ENCODE peak calls at places on chromosomes 11 and 22, in six cellular contexts. V is activated B cell treated with CpG ODN at 0.5 μM for 24 hours; L is left colon; B is type B pancreatic cell; W is activated CD4-positive, alpha-beta memory T cell treated with anti-CD3 and anti-CD28 coated beads for 36 hours; O is NCI-H1105 treated with DMSO at 0.1 percent for 48 hours. Z is an unnamed sample.

GRCh38 chr22:22093743-22094142 is 111.2 kb upstream of the TOP3B start:
- DNase-seq in V (no peak), L (no peak), W (no peak), O (no peak), B (no peak), Z (no peak)

GRCh38 chr11:1073851-1074243 is 827 bp upstream of the MUC2 start:
- DNase-seq in L (no peak), W (peak), V (no peak), O (no peak), B (no peak), Z (no peak)

GRCh38 chr11:25902476-25902875 is 429.5 kb upstream of the ANO3 start:
- DNase-seq in L (no peak), B (no peak), V (no peak), O (no peak), W (no peak), Z (no peak)

GRCh38 chr11:18361154-18361553 is 33.2 kb upstream of the LDHA start:
- DNase-seq in W (no peak), B (no peak), V (no peak), O (no peak), L (no peak), Z (no peak)

GRCh38 chr11:61679893-61680621 is at the start of gene DAGLA:
- DNase-seq in B (peak), L (peak), V (peak), O (peak), W (peak), Z (peak)

GRCh38 chr22:48630444-48630777 is 1197.3 kb downstream of the BRD1 start:
- DNase-seq in L (no peak), W (no peak), O (no peak), B (no peak), V (no peak), Z (no peak)

GRCh38 chr22:31659246-31659645 is 2.8 kb downstream of the PISD start:
- DNase-seq in V (no peak), W (no peak), L (no peak), B (no peak), O (no peak), Z (no peak)

GRCh38 chr11:111603633-111604130 is 1.4 kb downstream of the SIK2 start:
- DNase-seq in O (no peak), L (no peak), W (no peak), B (no peak), V (no peak), Z (no peak)

GRCh38 chr22:26846645-26847044 is 189.3 kb downstream of the MIAT start:
- DNase-seq in V (no peak), W (no peak), B (no peak), L (no peak), O (no peak), Z (no peak)

GRCh38 chr11:95398437-95399112 is 167.6 kb upstream of the SESN3 start:
- DNase-seq in O (no peak), V (no peak), W (no peak), B (no peak), L (no peak), Z (no peak)

GRCh38 chr11:88555018-88555828 is 217.7 kb upstream of the CTSC start:
- DNase-seq in W (no peak), B (no peak), L (no peak), V (no peak), O (peak), Z (no peak)

GRCh38 chr22:50675553-50676199 is 3.1 kb downstream of the SHANK3 start:
- DNase-seq in L (no peak), B (peak), V (no peak), W (no peak), O (no peak), Z (no peak)

GRCh38 chr22:36470162-36470993 is 11.1 kb downstream of the TXN2 start:
- DNase-seq in W (peak), V (peak), L (peak), B (peak), O (peak), Z (peak)

Z was measured in activated naive CD8-positive, alpha-beta T cell treated with anti-CD3 and anti-CD28 coated beads, Interleukin-2, amount 10 ng/mL, durations not matched to agents 7 days and 5 days.